ENCODE peak calls at places on chromosomes 6 and 20, in four cellular contexts. L is fibroblast of lung, O is thyroid gland, S is HepG2. W is an unnamed sample.

GRCh38 chr6:87297115-87297514 is 25.3 kb upstream of the SMIM8 start:
- DNase-seq in L (peak; percentile 37), O (no peak), S (no peak), W (no peak)

GRCh38 chr6:83708546-83708969 is 343 bp downstream of the SNAP91 start:
- DNase-seq in L (peak; percentile 1), O (peak; percentile 8), S (no peak), W (no peak)

GRCh38 chr6:120632975-120633374 is 701.3 kb downstream of the TBC1D32 start:
- DNase-seq in L (no peak), O (no peak), S (no peak), W (no peak)

GRCh38 chr20:11429889-11430580 is 487.7 kb upstream of the BTBD3 start:
- DNase-seq in L (no peak), O (no peak), S (no peak), W (no peak)

GRCh38 chr6:130945401-130945919 is 117.6 kb downstream of the EPB41L2 start:
- DNase-seq in L (no peak), O (no peak), S (peak; percentile 85), W (no peak)

GRCh38 chr20:53608456-53609413 is 15.1 kb upstream of the ZNF217 start:
- DNase-seq in L (no peak), O (no peak), S (no peak), W (no peak)

GRCh38 chr6:168908887-168909286 is 344.8 kb downstream of the THBS2 start:
- DNase-seq in L (peak; percentile 76), O (no peak), S (no peak), W (no peak)

GRCh38 chr6:169288591-169288990 is 34.9 kb upstream of the THBS2 start:
- DNase-seq in L (peak; percentile 55), O (no peak), S (no peak), W (no peak)

GRCh38 chr20:32302507-32302872 is 25.0 kb downstream of the KIF3B start:
- DNase-seq in L (no peak), O (no peak), S (peak; percentile 27), W (no peak)

GRCh38 chr6:156752666-156753301 is 24.4 kb upstream of the ARID1B start:
- DNase-seq in L (no peak), O (peak; percentile 87), S (peak; percentile 24), W (no peak)

GRCh38 chr6:158519761-158520160 is 40.1 kb upstream of the TMEM181 start:
- DNase-seq in L (no peak), O (no peak), S (no peak), W (no peak)

GRCh38 chr6:113927001-113927400 is 43.9 kb downstream of the HDAC2 start:
- DNase-seq in L (no peak), O (no peak), S (no peak), W (no peak)

GRCh38 chr6:30847421-30847970 is 36.8 kb upstream of the DDR1 start:
- DNase-seq in L (no peak), O (peak; percentile 91), S (no peak), W (no peak)

GRCh38 chr20:56422131-56422823 is 10.2 kb downstream of the CASS4 start:
- DNase-seq in L (peak; percentile 73), O (no peak), S (peak; percentile 81), W (no peak)

GRCh38 chr6:13015379-13015681 is 298.8 kb downstream of the PHACTR1 start:
- DNase-seq in L (no peak), O (no peak), S (no peak), W (no peak)

GRCh38 chr20:31691646-31692275 is 30.9 kb downstream of the BCL2L1 start:
- DNase-seq in L (no peak), O (no peak), S (no peak), W (no peak)

GRCh38 chr20:50221501-50222323 is 31.1 kb downstream of the CEBPB start:
- DNase-seq in L (peak; percentile 62), O (no peak), S (no peak), W (no peak)

GRCh38 chr6:33716890-33717632 is 5.6 kb upstream of the UQCC2 start:
- DNase-seq in L (no peak), O (peak; percentile 41), S (peak; percentile 58), W (no peak)

GRCh38 chr6:170027111-170028043 is 263.5 kb downstream of the DLL1 start:
- DNase-seq in L (peak; percentile 57), O (no peak), S (no peak), W (no peak)

DNA sequence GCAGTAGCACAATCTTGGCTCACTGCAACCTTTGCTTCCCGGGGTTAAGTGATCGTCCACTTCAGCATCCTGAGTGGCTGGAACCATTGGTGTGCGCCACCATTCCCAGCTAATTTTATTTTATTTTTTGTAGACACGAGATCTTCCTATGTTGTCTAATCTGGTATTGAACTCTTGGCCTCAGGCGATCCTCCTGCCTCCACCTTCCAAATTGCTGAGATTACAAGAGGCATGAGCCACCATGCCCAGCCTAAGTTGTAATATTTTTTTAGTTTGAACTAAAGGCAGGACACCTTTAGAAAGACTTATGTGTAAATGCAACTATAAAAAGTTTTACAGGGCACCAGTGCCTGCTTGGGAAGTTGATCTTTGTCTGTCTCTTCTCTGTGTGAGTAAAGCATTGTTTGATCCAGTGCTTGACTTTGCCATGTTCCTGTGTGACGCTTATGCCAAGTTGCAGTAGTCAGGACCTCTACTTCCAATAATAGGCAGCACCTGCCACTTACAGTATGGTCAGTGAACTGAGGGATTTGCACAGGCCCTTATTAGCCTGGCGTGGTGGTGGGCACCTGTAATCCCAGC is 46.9 kb downstream of the JARID2 start:
- DNase-seq in L (no peak), O (no peak), S (no peak), W (no peak)
- H3K27ac ChIP-seq in L (no peak overlapping the region), O (no peak overlapping the region), S (no peak overlapping the region), W (no peak overlapping the region)

DNA sequence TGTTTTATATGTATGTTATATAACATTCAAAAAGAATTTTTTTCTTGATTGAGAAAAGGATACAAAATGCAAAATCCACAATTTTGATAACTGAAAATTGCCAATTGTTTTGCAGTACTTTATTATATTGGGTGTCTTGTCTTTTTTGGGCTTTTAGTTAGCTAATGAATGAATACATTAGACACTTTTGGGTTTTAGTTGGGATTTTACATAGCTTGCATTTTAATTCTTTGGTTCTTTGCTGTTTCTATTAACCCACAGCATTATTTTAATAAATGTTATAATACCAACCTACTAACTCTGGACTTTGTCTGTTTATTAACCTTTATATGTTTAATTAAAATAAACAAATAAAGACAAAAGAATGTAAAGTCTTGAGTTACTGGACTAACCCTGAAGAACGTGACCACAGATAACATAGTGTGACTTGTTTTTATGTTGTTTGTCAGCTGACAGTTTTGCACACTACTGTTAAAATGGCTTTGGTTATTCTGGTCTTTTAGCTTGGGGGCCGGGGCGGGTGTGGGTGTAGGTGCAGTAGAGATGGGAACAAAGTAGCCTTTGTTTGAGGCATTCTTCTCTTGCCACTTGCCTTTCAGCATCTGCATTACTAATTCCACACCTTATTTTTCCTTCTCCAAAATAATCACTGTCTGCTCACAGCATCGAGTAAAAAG is 159.1 kb downstream of the QKI start:
- DNase-seq in L (no peak), O (no peak), S (no peak), W (no peak)
- H3K4me1 ChIP-seq in L (no peaks in the 10 kb centered on the region), O (no peaks in the 10 kb centered on the region), S (no peaks in the 10 kb centered on the region), W (no peaks in the 10 kb centered on the region)

DNA sequence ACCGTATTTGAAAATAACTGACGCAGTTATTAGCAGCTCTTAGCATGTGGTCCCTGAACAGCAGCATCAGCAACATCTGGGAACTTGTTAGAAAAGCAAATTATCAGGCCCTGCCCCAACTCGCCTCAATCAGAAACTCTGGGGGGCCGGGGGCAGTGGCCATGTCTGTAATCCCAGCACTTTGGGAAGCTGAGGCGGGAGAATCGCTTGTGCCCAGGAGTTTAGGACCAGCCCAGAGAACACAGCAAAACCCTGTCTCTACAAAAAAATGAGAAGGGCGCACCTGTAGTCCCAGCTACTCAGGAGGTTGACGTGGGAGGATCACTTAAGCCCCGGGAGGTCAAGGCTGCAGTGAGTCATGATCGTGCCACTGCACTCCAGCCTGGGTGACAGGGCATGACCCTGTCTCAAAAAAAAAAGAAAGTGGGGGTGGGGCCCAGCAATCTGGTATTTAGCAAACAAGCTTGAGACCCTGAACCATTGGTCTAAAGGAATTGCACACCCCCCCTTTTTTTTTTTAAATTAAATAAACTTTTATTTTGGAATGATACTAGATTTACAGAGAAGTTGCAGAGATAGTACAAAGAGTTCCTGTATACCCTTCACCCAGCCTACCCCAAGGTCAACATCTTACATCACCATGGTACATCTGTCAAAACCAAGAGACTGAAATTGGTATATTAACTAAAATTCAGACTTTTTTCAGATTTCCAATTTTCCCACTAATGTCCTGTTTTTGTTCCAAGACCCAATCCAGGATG is 6.7 kb downstream of the SRXN1 start:
- DNase-seq in L (no peak), O (no peak), S (peak; percentile 84), W (no peak)
- H3K27ac ChIP-seq in L (no peak overlapping the region), O (no peak overlapping the region), S (peak overlapping the region; percentile 86), W (no peak overlapping the region)

GRCh38 chr6:77026341-77026740 is 436.9 kb downstream of the HTR1B start:
- DNase-seq in L (no peak), O (no peak), S (no peak), W (no peak)
- H3K4me1 ChIP-seq in L (no peaks in the 10 kb centered on the region), O (no peaks in the 10 kb centered on the region), S (no peaks in the 10 kb centered on the region), W (no peaks in the 10 kb centered on the region)

DNA sequence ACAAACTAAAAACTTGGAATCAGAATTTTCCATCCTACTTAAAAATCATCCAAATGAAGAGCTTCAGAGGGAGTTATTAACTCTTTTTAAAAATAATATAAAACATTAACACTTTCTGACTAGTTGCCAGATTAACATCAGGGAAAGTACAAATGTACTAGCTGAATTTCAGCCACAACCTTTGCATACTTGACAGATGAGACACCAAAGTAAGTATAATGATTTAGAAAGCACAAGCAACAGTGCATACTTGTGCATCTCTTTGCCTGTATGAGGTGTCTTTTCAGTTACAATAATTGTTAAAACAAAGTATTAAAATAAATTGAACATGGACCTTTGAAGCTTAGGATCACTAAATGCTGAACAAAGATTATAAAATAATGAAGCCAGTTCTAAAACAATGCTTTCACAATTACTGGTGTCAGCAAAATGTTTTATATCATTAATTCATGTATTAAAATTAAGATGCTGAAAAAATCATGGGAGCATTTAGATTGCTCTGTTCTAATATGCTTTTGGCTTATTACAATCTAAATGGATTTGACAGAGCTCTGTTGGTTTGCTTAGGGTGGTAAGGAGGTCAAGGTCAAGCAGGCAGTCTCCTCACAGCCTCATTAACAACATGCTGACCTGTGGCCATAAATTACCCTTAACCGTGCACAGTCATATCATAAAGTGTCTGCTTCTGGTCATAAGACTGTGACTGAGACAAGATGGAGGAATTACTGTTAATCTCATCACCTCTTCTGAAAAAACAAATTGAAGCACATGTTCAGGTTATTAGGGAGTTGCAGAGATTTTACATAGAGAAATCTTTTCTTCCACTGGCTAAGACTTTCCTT is 15.1 kb downstream of the RNF217 start:
- DNase-seq in L (no peak), O (no peak), S (no peak), W (no peak)
- H3K27ac ChIP-seq in L (no peak overlapping the region), O (no peak overlapping the region), S (no peak overlapping the region), W (no peak overlapping the region)

GRCh38 chr6:140346461-140346860 is 972.0 kb upstream of the CITED2 start:
- DNase-seq in L (peak; percentile 67), O (no peak), S (no peak), W (no peak)
- H3K4me1 ChIP-seq in L (peaks cover 9% of the 10 kb centered on the region), O (peaks cover 7% of the 10 kb centered on the region), S (no peaks in the 10 kb centered on the region), W (no peaks in the 10 kb centered on the region)

W was measured in iPS DF 6.9.